ENCODE peak calls at places on chromosomes 3 and 15, in ten cellular contexts. One of them, this sample, is unnamed.

GRCh38 chr15:89206908-89207331 is 14.5 kb downstream of the RLBP1 start:
- DNase-seq in OCI-LY7: peak; percentile 70
- DNase-seq in fibroblast of lung: peak; percentile 50
- DNase-seq in ovary: peak; percentile 72
- DNase-seq in CD4-positive, alpha-beta memory T cell: peak; percentile 69
- DNase-seq in psoas muscle: peak; percentile 81
- DNase-seq in pancreas: peak; percentile 81
- DNase-seq in left lung: peak; percentile 95
- DNase-seq in spleen: peak; percentile 92
- DNase-seq in cardiac muscle cell: peak; percentile 75
- DNase-seq in this sample: peak; percentile 88

GRCh38 chr15:32881528-32881927 is 163.7 kb downstream of the GREM1 start:
- DNase-seq in CD4-positive, alpha-beta memory T cell: no peak
- DNase-seq in psoas muscle: no peak
- DNase-seq in pancreas: no peak
- DNase-seq in spleen: no peak
- DNase-seq in ovary: no peak
- DNase-seq in OCI-LY7: peak; percentile 39
- DNase-seq in cardiac muscle cell: no peak
- DNase-seq in fibroblast of lung: no peak
- DNase-seq in left lung: no peak
- DNase-seq in this sample: no peak

GRCh38 chr3:65483475-65483874 is 555.2 kb downstream of the MAGI1 start:
- DNase-seq in spleen: peak; percentile 76
- DNase-seq in fibroblast of lung: peak; percentile 34
- DNase-seq in CD4-positive, alpha-beta memory T cell: no peak
- DNase-seq in cardiac muscle cell: peak; percentile 70
- DNase-seq in OCI-LY7: no peak
- DNase-seq in ovary: peak; percentile 15
- DNase-seq in psoas muscle: peak; percentile 68
- DNase-seq in pancreas: peak; percentile 62
- DNase-seq in left lung: no peak
- DNase-seq in this sample: no peak

GRCh38 chr3:19272296-19272695 is 124.0 kb downstream of the KCNH8 start:
- DNase-seq in ovary: no peak
- DNase-seq in cardiac muscle cell: no peak
- DNase-seq in spleen: no peak
- DNase-seq in psoas muscle: no peak
- DNase-seq in fibroblast of lung: no peak
- DNase-seq in pancreas: no peak
- DNase-seq in OCI-LY7: peak; percentile 7
- DNase-seq in CD4-positive, alpha-beta memory T cell: no peak
- DNase-seq in left lung: no peak
- DNase-seq in this sample: no peak

GRCh38 chr3:13379191-13379830 is 40.8 kb downstream of the NUP210 start:
- DNase-seq in spleen: no peak
- DNase-seq in left lung: peak; percentile 61
- DNase-seq in OCI-LY7: no peak
- DNase-seq in ovary: peak; percentile 20
- DNase-seq in psoas muscle: peak; percentile 23
- DNase-seq in CD4-positive, alpha-beta memory T cell: no peak
- DNase-seq in fibroblast of lung: peak; percentile 84
- DNase-seq in cardiac muscle cell: peak; percentile 73
- DNase-seq in pancreas: no peak
- DNase-seq in this sample: no peak

GRCh38 chr3:73786346-73786807 is 161.6 kb upstream of the PDZRN3 start:
- DNase-seq in ovary: no peak
- DNase-seq in spleen: no peak
- DNase-seq in pancreas: no peak
- DNase-seq in psoas muscle: peak; percentile 83
- DNase-seq in fibroblast of lung: peak; percentile 95
- DNase-seq in left lung: no peak
- DNase-seq in CD4-positive, alpha-beta memory T cell: no peak
- DNase-seq in OCI-LY7: no peak
- DNase-seq in cardiac muscle cell: peak; percentile 75
- DNase-seq in this sample: no peak

GRCh38 chr15:76936671-76937070 is 5.1 kb downstream of the RCN2 start:
- DNase-seq in psoas muscle: no peak
- DNase-seq in OCI-LY7: no peak
- DNase-seq in spleen: no peak
- DNase-seq in ovary: no peak
- DNase-seq in left lung: no peak
- DNase-seq in CD4-positive, alpha-beta memory T cell: no peak
- DNase-seq in fibroblast of lung: no peak
- DNase-seq in pancreas: no peak
- DNase-seq in cardiac muscle cell: peak; percentile 84
- DNase-seq in this sample: no peak

GRCh38 chr15:59360896-59361295 is 11.8 kb downstream of the MYO1E start:
- DNase-seq in cardiac muscle cell: no peak
- DNase-seq in OCI-LY7: no peak
- DNase-seq in fibroblast of lung: peak; percentile 45
- DNase-seq in psoas muscle: no peak
- DNase-seq in pancreas: no peak
- DNase-seq in left lung: no peak
- DNase-seq in CD4-positive, alpha-beta memory T cell: no peak
- DNase-seq in ovary: no peak
- DNase-seq in spleen: no peak
- DNase-seq in this sample: no peak

GRCh38 chr3:55427739-55428138 is 59.4 kb downstream of the WNT5A start:
- DNase-seq in left lung: no peak
- DNase-seq in fibroblast of lung: no peak
- DNase-seq in spleen: no peak
- DNase-seq in cardiac muscle cell: no peak
- DNase-seq in pancreas: no peak
- DNase-seq in psoas muscle: no peak
- DNase-seq in OCI-LY7: no peak
- DNase-seq in CD4-positive, alpha-beta memory T cell: no peak
- DNase-seq in ovary: no peak
- DNase-seq in this sample: no peak

GRCh38 chr15:37876900-37877299 is 57.5 kb upstream of the TMCO5A start:
- DNase-seq in ovary: no peak
- DNase-seq in left lung: no peak
- DNase-seq in psoas muscle: no peak
- DNase-seq in spleen: no peak
- DNase-seq in cardiac muscle cell: no peak
- DNase-seq in CD4-positive, alpha-beta memory T cell: no peak
- DNase-seq in fibroblast of lung: no peak
- DNase-seq in OCI-LY7: no peak
- DNase-seq in pancreas: no peak
- DNase-seq in this sample: no peak

GRCh38 chr15:37880009-37880834 is 54.2 kb upstream of the TMCO5A start:
- DNase-seq in left lung: no peak
- DNase-seq in cardiac muscle cell: peak; percentile 80
- DNase-seq in pancreas: peak; percentile 23
- DNase-seq in psoas muscle: no peak
- DNase-seq in fibroblast of lung: peak; percentile 87
- DNase-seq in CD4-positive, alpha-beta memory T cell: no peak
- DNase-seq in ovary: no peak
- DNase-seq in OCI-LY7: peak; percentile 31
- DNase-seq in spleen: no peak
- DNase-seq in this sample: no peak

GRCh38 chr15:37881237-37882013 is 53.0 kb upstream of the TMCO5A start:
- DNase-seq in psoas muscle: no peak
- DNase-seq in ovary: no peak
- DNase-seq in left lung: no peak
- DNase-seq in cardiac muscle cell: no peak
- DNase-seq in fibroblast of lung: no peak
- DNase-seq in spleen: no peak
- DNase-seq in pancreas: no peak
- DNase-seq in CD4-positive, alpha-beta memory T cell: no peak
- DNase-seq in OCI-LY7: no peak
- DNase-seq in this sample: no peak

GRCh38 chr15:37880835-37881153 is 53.6 kb upstream of the TMCO5A start:
- DNase-seq in pancreas: no peak
- DNase-seq in spleen: no peak
- DNase-seq in psoas muscle: no peak
- DNase-seq in cardiac muscle cell: no peak
- DNase-seq in OCI-LY7: no peak
- DNase-seq in ovary: no peak
- DNase-seq in CD4-positive, alpha-beta memory T cell: no peak
- DNase-seq in fibroblast of lung: no peak
- DNase-seq in left lung: no peak
- DNase-seq in this sample: no peak

DNA sequence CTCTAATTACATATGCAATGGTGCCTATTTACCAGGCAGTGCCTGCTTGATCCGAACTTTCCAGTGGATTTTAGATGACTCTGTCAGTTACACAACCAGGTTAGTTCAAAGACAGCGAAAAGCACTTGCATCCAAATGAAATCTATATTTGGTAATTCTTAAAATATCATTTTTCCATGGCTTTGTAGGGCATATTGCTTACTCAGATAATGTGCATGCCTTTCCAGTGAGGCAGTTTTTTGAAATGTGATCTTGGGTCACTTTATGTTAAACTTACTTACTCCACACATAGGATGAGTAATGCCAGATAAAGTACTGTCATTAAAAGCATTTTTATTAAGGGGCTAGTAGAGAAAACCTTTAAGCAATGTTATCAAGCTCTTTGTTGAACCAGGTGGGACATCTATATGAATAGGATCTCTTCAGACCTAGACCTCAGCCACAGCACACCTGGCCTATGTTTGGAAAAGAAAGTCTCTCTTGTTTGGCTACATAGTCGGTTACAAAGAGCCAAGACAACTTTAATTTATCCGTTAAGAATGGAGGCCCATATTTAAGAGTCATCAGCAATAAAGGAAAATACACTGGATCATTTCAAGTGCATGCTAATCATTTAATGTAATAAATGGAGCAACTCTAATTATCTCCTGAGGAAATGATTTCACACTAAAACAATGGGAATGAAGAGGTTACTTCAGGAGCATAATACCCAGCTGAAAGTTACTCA is 56.4 kb upstream of the TMCO5A start:
- DNase-seq in pancreas: no peak
- DNase-seq in OCI-LY7: no peak
- DNase-seq in CD4-positive, alpha-beta memory T cell: no peak
- DNase-seq in left lung: no peak
- DNase-seq in fibroblast of lung: peak; percentile 88
- DNase-seq in psoas muscle: no peak
- DNase-seq in cardiac muscle cell: peak; percentile 84
- DNase-seq in spleen: no peak
- DNase-seq in ovary: no peak
- DNase-seq in this sample: no peak
- H3K4me3 ChIP-seq in pancreas: no peak overlapping the region
- H3K4me3 ChIP-seq in OCI-LY7: no peak overlapping the region
- H3K4me3 ChIP-seq in CD4-positive, alpha-beta memory T cell: no peak overlapping the region
- H3K4me3 ChIP-seq in left lung: no peak overlapping the region
- H3K4me3 ChIP-seq in fibroblast of lung: no peak overlapping the region
- H3K4me3 ChIP-seq in psoas muscle: no peak overlapping the region
- H3K4me3 ChIP-seq in cardiac muscle cell: no peak overlapping the region
- H3K4me3 ChIP-seq in spleen: no peak overlapping the region
- H3K4me3 ChIP-seq in ovary: no peak overlapping the region
- H3K4me3 ChIP-seq in this sample: no peak overlapping the region

DNA sequence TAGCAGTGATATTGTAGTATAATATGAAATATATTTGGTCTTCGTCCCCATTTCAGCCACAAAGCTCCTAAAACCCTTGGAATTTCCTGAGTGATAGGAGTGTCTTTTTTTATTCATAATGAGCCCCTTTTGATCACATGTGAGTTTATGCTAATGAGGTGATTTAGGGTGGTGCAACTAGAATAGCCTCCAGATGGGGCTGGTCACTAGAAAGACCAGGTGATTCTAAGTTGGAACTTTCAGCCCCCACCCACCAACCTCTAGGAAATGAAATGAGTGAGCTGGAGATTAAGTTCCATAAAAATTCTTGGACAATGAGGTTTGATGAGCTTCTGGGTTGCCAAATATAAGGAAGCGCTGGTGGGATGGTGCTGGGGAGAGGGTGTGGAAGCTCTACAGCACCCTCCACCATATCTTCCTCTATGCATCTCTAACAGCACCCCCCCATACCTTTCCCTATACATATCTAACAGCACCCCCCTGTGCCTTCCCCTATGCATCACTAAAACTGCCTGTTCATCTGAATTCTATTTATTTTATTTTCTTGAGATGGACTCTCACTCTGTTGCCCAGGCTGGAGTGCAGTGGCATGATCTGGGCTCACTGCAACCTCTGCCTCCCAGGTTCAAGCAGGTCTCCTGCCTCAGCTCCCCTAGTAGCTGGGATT is 2.1 kb upstream of the SMCO1 start:
- DNase-seq in fibroblast of lung: no peak
- DNase-seq in pancreas: no peak
- DNase-seq in spleen: no peak
- DNase-seq in CD4-positive, alpha-beta memory T cell: no peak
- DNase-seq in psoas muscle: no peak
- DNase-seq in left lung: no peak
- DNase-seq in cardiac muscle cell: no peak
- DNase-seq in OCI-LY7: no peak
- DNase-seq in ovary: no peak
- DNase-seq in this sample: no peak
- H3K9me3 ChIP-seq in fibroblast of lung: no peaks in the 10 kb centered on the region
- H3K9me3 ChIP-seq in pancreas: no peaks in the 10 kb centered on the region
- H3K9me3 ChIP-seq in spleen: peaks cover 53% of the 10 kb centered on the region
- H3K9me3 ChIP-seq in CD4-positive, alpha-beta memory T cell: peaks cover 14% of the 10 kb centered on the region
- H3K9me3 ChIP-seq in psoas muscle: peaks cover 12% of the 10 kb centered on the region
- H3K9me3 ChIP-seq in left lung: no peaks in the 10 kb centered on the region
- H3K9me3 ChIP-seq in cardiac muscle cell: peaks cover 3% of the 10 kb centered on the region
- H3K9me3 ChIP-seq in OCI-LY7: peaks cover 26% of the 10 kb centered on the region
- H3K9me3 ChIP-seq in ovary: peaks cover 9% of the 10 kb centered on the region
- H3K9me3 ChIP-seq in this sample: peaks cover 3% of the 10 kb centered on the region

DNA sequence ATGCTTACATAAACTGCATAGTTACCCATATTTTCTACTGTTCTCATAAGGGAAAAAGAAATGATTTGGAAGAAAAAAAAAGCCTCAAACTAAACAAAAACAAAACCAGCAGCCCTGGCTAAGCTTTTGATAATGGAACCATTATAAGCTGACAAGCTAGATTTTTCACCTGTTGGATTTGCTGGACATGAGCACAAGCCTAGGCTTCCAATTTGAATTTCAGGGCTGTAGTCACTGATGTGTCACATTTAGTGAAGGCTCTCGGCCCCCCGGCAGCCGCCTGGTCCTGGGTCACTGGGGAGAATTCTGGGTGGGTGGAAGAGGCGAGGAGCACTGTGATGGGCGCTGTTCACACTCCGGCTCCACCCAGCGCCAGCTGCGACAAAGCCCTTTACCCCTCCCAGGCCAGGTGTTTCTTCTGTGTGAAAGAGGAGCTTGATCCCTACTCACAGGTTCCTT is 4.6 kb downstream of the FBXL22 start:
- DNase-seq in psoas muscle: no peak
- DNase-seq in pancreas: peak; percentile 51
- DNase-seq in ovary: no peak
- DNase-seq in CD4-positive, alpha-beta memory T cell: no peak
- DNase-seq in OCI-LY7: no peak
- DNase-seq in left lung: no peak
- DNase-seq in cardiac muscle cell: no peak
- DNase-seq in fibroblast of lung: no peak
- DNase-seq in spleen: no peak
- DNase-seq in this sample: no peak
- H3K4me3 ChIP-seq in psoas muscle: peak overlapping the region; percentile 90
- H3K4me3 ChIP-seq in pancreas: peak overlapping the region; percentile 86
- H3K4me3 ChIP-seq in ovary: peak overlapping the region; percentile 65
- H3K4me3 ChIP-seq in CD4-positive, alpha-beta memory T cell: peak overlapping the region; percentile 70
- H3K4me3 ChIP-seq in OCI-LY7: no peak overlapping the region
- H3K4me3 ChIP-seq in left lung: peak overlapping the region; percentile 62
- H3K4me3 ChIP-seq in cardiac muscle cell: peak overlapping the region; percentile 47
- H3K4me3 ChIP-seq in fibroblast of lung: peak overlapping the region; percentile 72
- H3K4me3 ChIP-seq in spleen: peak overlapping the region; percentile 76
- H3K4me3 ChIP-seq in this sample: peak overlapping the region; percentile 93

GRCh38 chr15:61613729-61614128 is 384.6 kb upstream of the RORA start:
- DNase-seq in CD4-positive, alpha-beta memory T cell: no peak
- DNase-seq in fibroblast of lung: peak; percentile 0
- DNase-seq in left lung: no peak
- DNase-seq in psoas muscle: no peak
- DNase-seq in ovary: no peak
- DNase-seq in pancreas: no peak
- DNase-seq in OCI-LY7: no peak
- DNase-seq in cardiac muscle cell: peak; percentile 2
- DNase-seq in spleen: no peak
- DNase-seq in this sample: no peak
- H3K9me3 ChIP-seq in CD4-positive, alpha-beta memory T cell: peaks cover 4% of the 10 kb centered on the region
- H3K9me3 ChIP-seq in fibroblast of lung: no peaks in the 10 kb centered on the region
- H3K9me3 ChIP-seq in left lung: no peaks in the 10 kb centered on the region
- H3K9me3 ChIP-seq in psoas muscle: peaks cover 27% of the 10 kb centered on the region
- H3K9me3 ChIP-seq in ovary: no peaks in the 10 kb centered on the region
- H3K9me3 ChIP-seq in pancreas: no peaks in the 10 kb centered on the region
- H3K9me3 ChIP-seq in OCI-LY7: no peaks in the 10 kb centered on the region
- H3K9me3 ChIP-seq in cardiac muscle cell: no peaks in the 10 kb centered on the region
- H3K9me3 ChIP-seq in spleen: peaks cover 24% of the 10 kb centered on the region
- H3K9me3 ChIP-seq in this sample: peaks cover 5% of the 10 kb centered on the region